ENCODE peak calls at places on chromosomes 6 and 20, in eight cellular contexts. One of them, this sample, is unnamed.

GRCh38 chr20:19880256-19881079 is 122.4 kb downstream of the RIN2 start:
- DNase-seq in HepG2: peak
- DNase-seq in HCT116: peak
- DNase-seq in K562: no peak
- DNase-seq in GM12878: no peak
- DNase-seq in SK-N-SH: no peak
- DNase-seq in H1: no peak
- DNase-seq in SK-N-MC: no peak
- DNase-seq in this sample: no peak

GRCh38 chr20:37524859-37525708 is 2.6 kb downstream of the BLCAP start:
- DNase-seq in HepG2: no peak
- DNase-seq in HCT116: no peak
- DNase-seq in K562: no peak
- DNase-seq in GM12878: no peak
- DNase-seq in SK-N-SH: no peak
- DNase-seq in H1: no peak
- DNase-seq in SK-N-MC: no peak
- DNase-seq in this sample: no peak

GRCh38 chr20:36107881-36108280 is 46.7 kb upstream of the EPB41L1 start:
- DNase-seq in HepG2: peak
- DNase-seq in HCT116: no peak
- DNase-seq in K562: no peak
- DNase-seq in GM12878: no peak
- DNase-seq in SK-N-SH: no peak
- DNase-seq in H1: no peak
- DNase-seq in SK-N-MC: no peak
- DNase-seq in this sample: no peak

GRCh38 chr6:4133941-4134838 is 1.2 kb downstream of the ECI2 start:
- DNase-seq in HepG2: peak
- DNase-seq in HCT116: no peak
- DNase-seq in K562: peak
- DNase-seq in GM12878: no peak
- DNase-seq in SK-N-SH: peak
- DNase-seq in H1: no peak
- DNase-seq in SK-N-MC: no peak
- DNase-seq in this sample: peak

GRCh38 chr6:166008441-166009369 is 158.9 kb downstream of the TBXT start:
- DNase-seq in HepG2: no peak
- DNase-seq in HCT116: no peak
- DNase-seq in K562: no peak
- DNase-seq in GM12878: no peak
- DNase-seq in SK-N-SH: peak
- DNase-seq in H1: no peak
- DNase-seq in SK-N-MC: no peak
- DNase-seq in this sample: no peak

GRCh38 chr6:98824163-98824906 is 10.0 kb upstream of the POU3F2 start:
- DNase-seq in HepG2: no peak
- DNase-seq in HCT116: no peak
- DNase-seq in K562: no peak
- DNase-seq in GM12878: no peak
- DNase-seq in SK-N-SH: peak
- DNase-seq in H1: no peak
- DNase-seq in SK-N-MC: no peak
- DNase-seq in this sample: no peak

GRCh38 chr6:90079555-90080490 is 185.6 kb downstream of the GJA10 start:
- DNase-seq in HepG2: no peak
- DNase-seq in HCT116: no peak
- DNase-seq in K562: no peak
- DNase-seq in GM12878: no peak
- DNase-seq in SK-N-SH: no peak
- DNase-seq in H1: no peak
- DNase-seq in SK-N-MC: no peak
- DNase-seq in this sample: no peak

GRCh38 chr20:8216375-8217200 is 84.5 kb downstream of the PLCB1 start:
- DNase-seq in HepG2: no peak
- DNase-seq in HCT116: no peak
- DNase-seq in K562: no peak
- DNase-seq in GM12878: no peak
- DNase-seq in SK-N-SH: no peak
- DNase-seq in H1: no peak
- DNase-seq in SK-N-MC: no peak
- DNase-seq in this sample: no peak

GRCh38 chr6:40735126-40735920 is 148.2 kb upstream of the LRFN2 start:
- DNase-seq in HepG2: no peak
- DNase-seq in HCT116: no peak
- DNase-seq in K562: no peak
- DNase-seq in GM12878: no peak
- DNase-seq in SK-N-SH: no peak
- DNase-seq in H1: no peak
- DNase-seq in SK-N-MC: no peak
- DNase-seq in this sample: no peak

GRCh38 chr20:41672282-41672681 is 54.1 kb upstream of the CHD6 start:
- DNase-seq in HepG2: no peak
- DNase-seq in HCT116: no peak
- DNase-seq in K562: no peak
- DNase-seq in GM12878: no peak
- DNase-seq in SK-N-SH: no peak
- DNase-seq in H1: no peak
- DNase-seq in SK-N-MC: no peak
- DNase-seq in this sample: no peak

GRCh38 chr6:49406241-49406970 is 56.6 kb downstream of the MMUT start:
- DNase-seq in HepG2: no peak
- DNase-seq in HCT116: no peak
- DNase-seq in K562: no peak
- DNase-seq in GM12878: no peak
- DNase-seq in SK-N-SH: no peak
- DNase-seq in H1: no peak
- DNase-seq in SK-N-MC: no peak
- DNase-seq in this sample: no peak

GRCh38 chr6:122063761-122064160 is 335.7 kb upstream of the HSF2 start:
- DNase-seq in HepG2: no peak
- DNase-seq in HCT116: no peak
- DNase-seq in K562: no peak
- DNase-seq in GM12878: no peak
- DNase-seq in SK-N-SH: no peak
- DNase-seq in H1: no peak
- DNase-seq in SK-N-MC: no peak
- DNase-seq in this sample: no peak

GRCh38 chr20:44967207-44967807 is 995 bp downstream of the STK4 start:
- DNase-seq in HepG2: peak
- DNase-seq in HCT116: no peak
- DNase-seq in K562: no peak
- DNase-seq in GM12878: no peak
- DNase-seq in SK-N-SH: no peak
- DNase-seq in H1: no peak
- DNase-seq in SK-N-MC: no peak
- DNase-seq in this sample: peak

GRCh38 chr20:37651932-37652331 is 41.9 kb upstream of the CTNNBL1 start:
- DNase-seq in HepG2: peak
- DNase-seq in HCT116: peak
- DNase-seq in K562: no peak
- DNase-seq in GM12878: no peak
- DNase-seq in SK-N-SH: peak
- DNase-seq in H1: peak
- DNase-seq in SK-N-MC: no peak
- DNase-seq in this sample: peak

GRCh38 chr6:80742481-80742880 is 636.0 kb downstream of the BCKDHB start:
- DNase-seq in HepG2: peak
- DNase-seq in HCT116: peak
- DNase-seq in K562: no peak
- DNase-seq in GM12878: no peak
- DNase-seq in SK-N-SH: no peak
- DNase-seq in H1: no peak
- DNase-seq in SK-N-MC: peak
- DNase-seq in this sample: peak

GRCh38 chr6:145704153-145704781 is 31.1 kb downstream of the EPM2A start:
- DNase-seq in HepG2: no peak
- DNase-seq in HCT116: no peak
- DNase-seq in K562: peak
- DNase-seq in GM12878: no peak
- DNase-seq in SK-N-SH: peak
- DNase-seq in H1: no peak
- DNase-seq in SK-N-MC: peak
- DNase-seq in this sample: peak

DNA sequence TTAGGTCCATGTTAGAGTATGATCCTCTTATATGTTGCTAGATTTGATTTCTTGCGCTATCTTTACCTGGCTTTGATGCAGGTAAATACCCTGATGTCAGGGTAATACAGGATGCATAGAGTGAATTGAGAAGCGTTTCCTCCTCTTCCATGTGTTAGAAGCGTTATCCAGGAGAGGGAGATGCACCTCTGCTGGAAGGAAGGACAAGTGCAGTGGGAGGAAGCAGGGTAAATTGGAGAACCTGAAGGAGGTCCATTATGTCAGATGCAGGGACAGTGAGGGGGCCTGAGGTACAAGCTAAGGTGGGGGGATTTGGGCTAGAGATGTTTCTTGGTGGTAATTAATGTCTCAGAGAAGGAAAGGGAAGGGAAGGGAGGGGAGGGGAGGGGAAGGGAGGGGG is 7.7 kb downstream of the SHLD1 start:
- DNase-seq in HepG2: no peak
- DNase-seq in HCT116: no peak
- DNase-seq in K562: peak
- DNase-seq in GM12878: no peak
- DNase-seq in SK-N-SH: no peak
- DNase-seq in H1: no peak
- DNase-seq in SK-N-MC: no peak
- DNase-seq in this sample: no peak
- TF ChIP-seq POLR2AphosphoS5 in HepG2: no peak
- TF ChIP-seq POLR2AphosphoS5 in HCT116: no peak
- TF ChIP-seq POLR2AphosphoS5 in K562: no peak
- TF ChIP-seq POLR2AphosphoS5 in GM12878: no peak
- TF ChIP-seq POLR2AphosphoS5 in SK-N-SH: no peak
- TF ChIP-seq POLR2AphosphoS5 in H1: no peak
- TF ChIP-seq POLR2AphosphoS5 in SK-N-MC: no peak
- TF ChIP-seq POLR2AphosphoS5 in this sample: no peak

DNA sequence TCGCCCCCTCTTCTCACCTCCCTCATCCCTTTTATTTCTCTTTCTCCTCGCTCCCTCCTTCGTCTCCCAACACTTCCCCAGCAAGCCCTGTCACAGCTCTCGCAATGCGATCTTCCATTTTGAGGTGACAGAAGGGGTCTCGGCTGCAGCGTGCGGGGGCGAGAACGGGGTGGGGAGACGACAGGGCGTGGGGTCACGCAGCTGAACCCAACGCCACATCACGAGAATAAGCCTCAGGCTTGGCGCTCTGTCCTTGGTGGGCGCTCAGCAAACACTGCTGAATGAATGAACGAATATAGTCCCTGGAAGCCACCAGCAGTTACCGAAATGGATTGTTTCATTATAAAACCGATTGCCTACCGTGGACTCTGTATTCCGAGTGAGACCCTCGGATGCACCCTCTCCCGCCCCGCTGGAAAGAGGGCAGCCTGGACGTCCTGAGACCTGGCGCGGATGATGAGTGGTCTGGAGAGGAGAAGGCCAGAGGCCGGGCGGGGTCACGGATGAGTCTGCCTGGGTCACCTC is 3.9 kb downstream of the NRN1 start:
- DNase-seq in HepG2: no peak
- DNase-seq in HCT116: no peak
- DNase-seq in K562: no peak
- DNase-seq in GM12878: no peak
- DNase-seq in SK-N-SH: no peak
- DNase-seq in H1: no peak
- DNase-seq in SK-N-MC: no peak
- DNase-seq in this sample: no peak
- H3K27ac ChIP-seq in HepG2: no peak
- H3K27ac ChIP-seq in HCT116: no peak
- H3K27ac ChIP-seq in K562: no peak
- H3K27ac ChIP-seq in GM12878: no peak
- H3K27ac ChIP-seq in SK-N-SH: no peak
- H3K27ac ChIP-seq in H1: no peak
- H3K27ac ChIP-seq in SK-N-MC: no peak
- H3K27ac ChIP-seq in this sample: no peak

DNA sequence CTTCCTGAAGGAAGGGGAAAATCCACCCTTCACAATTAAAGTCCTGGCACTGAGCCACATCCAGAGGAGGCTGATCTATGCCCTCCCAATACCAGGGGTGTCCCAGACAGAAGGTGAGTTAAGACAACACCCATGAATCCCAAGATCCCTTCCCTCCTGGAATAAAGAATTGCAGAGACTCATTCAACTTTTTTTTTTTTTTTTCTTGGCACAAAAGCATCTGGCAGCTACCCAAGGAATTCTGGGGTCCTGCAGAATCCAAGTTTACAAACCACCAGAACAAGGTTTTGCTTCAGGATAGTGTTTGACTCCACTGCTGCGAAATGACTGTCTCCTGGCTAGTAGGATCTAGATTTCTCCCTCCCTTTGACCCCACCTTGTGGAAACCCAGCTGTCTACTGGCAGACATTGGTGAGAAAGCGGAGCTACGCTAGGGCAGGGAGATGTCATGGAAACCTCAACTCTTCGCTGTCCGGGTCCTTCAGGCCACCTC is 37.4 kb downstream of the JAG1 start:
- DNase-seq in HepG2: peak
- DNase-seq in HCT116: no peak
- DNase-seq in K562: no peak
- DNase-seq in GM12878: no peak
- DNase-seq in SK-N-SH: no peak
- DNase-seq in H1: no peak
- DNase-seq in SK-N-MC: no peak
- DNase-seq in this sample: peak
- H3K9ac ChIP-seq in HepG2: no peak
- H3K9ac ChIP-seq in HCT116: no peak
- H3K9ac ChIP-seq in K562: no peak
- H3K9ac ChIP-seq in GM12878: no peak
- H3K9ac ChIP-seq in SK-N-SH: no peak
- H3K9ac ChIP-seq in H1: no peak
- H3K9ac ChIP-seq in SK-N-MC: no peak
- H3K9ac ChIP-seq in this sample: no peak

GRCh38 chr6:106165885-106166485 is 79.8 kb downstream of the PRDM1 start:
- DNase-seq in HepG2: peak
- DNase-seq in HCT116: no peak
- DNase-seq in K562: no peak
- DNase-seq in GM12878: no peak
- DNase-seq in SK-N-SH: no peak
- DNase-seq in H1: no peak
- DNase-seq in SK-N-MC: no peak
- DNase-seq in this sample: no peak

GRCh38 chr6:106162926-106163325 is 76.8 kb downstream of the PRDM1 start:
- DNase-seq in HepG2: no peak
- DNase-seq in HCT116: no peak
- DNase-seq in K562: no peak
- DNase-seq in GM12878: no peak
- DNase-seq in SK-N-SH: no peak
- DNase-seq in H1: no peak
- DNase-seq in SK-N-MC: no peak
- DNase-seq in this sample: no peak

GRCh38 chr6:106161893-106162292 is 75.8 kb downstream of the PRDM1 start:
- DNase-seq in HepG2: no peak
- DNase-seq in HCT116: no peak
- DNase-seq in K562: no peak
- DNase-seq in GM12878: no peak
- DNase-seq in SK-N-SH: no peak
- DNase-seq in H1: no peak
- DNase-seq in SK-N-MC: no peak
- DNase-seq in this sample: no peak

GRCh38 chr6:106163446-106163965 is 77.4 kb downstream of the PRDM1 start:
- DNase-seq in HepG2: no peak
- DNase-seq in HCT116: no peak
- DNase-seq in K562: no peak
- DNase-seq in GM12878: peak
- DNase-seq in SK-N-SH: no peak
- DNase-seq in H1: no peak
- DNase-seq in SK-N-MC: no peak
- DNase-seq in this sample: no peak

GRCh38 chr6:106163966-106164877 is 78.1 kb downstream of the PRDM1 start:
- DNase-seq in HepG2: no peak
- DNase-seq in HCT116: no peak
- DNase-seq in K562: no peak
- DNase-seq in GM12878: peak
- DNase-seq in SK-N-SH: no peak
- DNase-seq in H1: no peak
- DNase-seq in SK-N-MC: no peak
- DNase-seq in this sample: no peak
- TF ChIP-seq POLR2AphosphoS5 in HepG2: no peak
- TF ChIP-seq POLR2AphosphoS5 in HCT116: no peak
- TF ChIP-seq POLR2AphosphoS5 in K562: no peak
- TF ChIP-seq POLR2AphosphoS5 in GM12878: peak
- TF ChIP-seq POLR2AphosphoS5 in SK-N-SH: no peak
- TF ChIP-seq POLR2AphosphoS5 in H1: no peak
- TF ChIP-seq POLR2AphosphoS5 in SK-N-MC: no peak
- TF ChIP-seq POLR2AphosphoS5 in this sample: no peak